ENCODE peak calls at places on chromosome 19, in ten cellular contexts. H is lower lobe of right lung, R is H1, N is AG10803, L is thyroid gland, B is OCI-LY7, Z is AG09309, I is adrenal gland, Y is cardiac muscle cell, F is upper lobe of left lung. O is an unnamed sample.

GRCh38 chr19:30862876-30863275 is 486.4 kb downstream of the TSHZ3 start:
- DNase-seq in H (no peak), R (no peak), N (no peak), L (no peak), B (no peak), Z (no peak), I (no peak), Y (no peak), F (no peak), O (no peak)

GRCh38 chr19:32404213-32404938 is 1.2 kb upstream of the DPY19L3 start:
- DNase-seq in H (no peak), R (no peak), N (no peak), L (no peak), B (no peak), Z (no peak), I (no peak), Y (no peak), F (peak; percentile 55), O (no peak)

GRCh38 chr19:10334340-10335148 is 1.2 kb upstream of the RAVER1 start:
- DNase-seq in H (peak; percentile 96), R (peak; percentile 99), N (peak; percentile 93), L (peak; percentile 98), B (peak; percentile 83), Z (peak; percentile 76), I (peak; percentile 97), Y (peak; percentile 96), F (peak; percentile 98), O (peak; percentile 34)

GRCh38 chr19:45601524-45602522 is at the start of gene GPR4:
- DNase-seq in H (no peak), R (peak; percentile 82), N (no peak), L (no peak), B (no peak), Z (no peak), I (peak; percentile 37), Y (peak; percentile 66), F (peak; percentile 85), O (no peak)

GRCh38 chr19:42250666-42251531 is 4.0 kb downstream of the ERF start:
- DNase-seq in H (peak; percentile 50), R (no peak), N (peak; percentile 56), L (no peak), B (no peak), Z (no peak), I (peak; percentile 73), Y (no peak), F (peak; percentile 86), O (no peak)

GRCh38 chr19:16233836-16234551 is 36.3 kb downstream of the AP1M1 start:
- DNase-seq in H (no peak), R (no peak), N (no peak), L (no peak), B (no peak), Z (no peak), I (no peak), Y (no peak), F (peak; percentile 54), O (no peak)

GRCh38 chr19:51380379-51380778 is 7.4 kb downstream of the LIM2 start:
- DNase-seq in H (no peak), R (no peak), N (no peak), L (no peak), B (no peak), Z (no peak), I (no peak), Y (no peak), F (no peak), O (no peak)

GRCh38 chr19:955803-956746 is 28.1 kb upstream of the WDR18 start:
- DNase-seq in H (no peak), R (no peak), N (no peak), L (no peak), B (no peak), Z (no peak), I (no peak), Y (peak; percentile 17), F (peak; percentile 76), O (no peak)

GRCh38 chr19:31114585-31114984 is 234.7 kb downstream of the TSHZ3 start:
- DNase-seq in H (no peak), R (no peak), N (no peak), L (no peak), B (no peak), Z (no peak), I (no peak), Y (no peak), F (no peak), O (no peak)

DNA sequence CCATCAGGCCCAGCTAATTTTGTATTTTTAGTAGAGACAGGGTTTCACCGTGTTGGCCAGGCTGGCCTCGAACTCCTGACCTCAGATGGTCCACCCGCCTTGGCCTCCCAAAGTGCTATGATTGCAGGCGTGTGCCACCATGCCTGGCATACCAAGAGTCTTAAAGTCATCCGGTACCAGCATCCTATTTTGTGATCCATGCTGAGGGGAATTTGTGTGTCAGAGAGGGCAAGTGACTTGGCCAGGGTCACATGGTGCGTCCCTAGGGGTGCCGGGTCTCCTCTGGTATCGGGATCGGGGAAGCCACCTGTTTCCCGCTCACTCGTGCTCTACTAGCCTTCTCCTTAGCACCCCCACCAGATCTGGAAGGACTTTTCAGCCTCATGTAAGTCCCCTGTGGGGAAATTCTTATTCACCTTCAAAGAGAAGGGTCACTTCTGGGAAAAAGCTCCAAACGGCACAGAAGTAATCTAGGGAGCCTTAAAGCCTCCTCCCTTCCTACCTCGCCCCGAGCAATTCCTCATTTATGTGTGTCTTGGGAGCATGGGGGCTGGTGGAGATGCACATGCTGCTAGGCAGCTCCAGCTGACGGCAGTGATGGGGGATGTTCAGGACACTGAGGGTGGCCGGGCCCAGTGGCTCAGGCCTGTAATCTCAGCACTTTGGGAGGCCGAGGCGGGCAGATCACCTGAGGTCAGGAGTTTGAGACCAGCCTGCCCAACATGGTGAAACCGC is 6.1 kb upstream of the ANKLE1 start:
- DNase-seq in H (no peak), R (no peak), N (no peak), L (no peak), B (no peak), Z (no peak), I (no peak), Y (no peak), F (no peak), O (no peak)
- H3K4me3 ChIP-seq in H (no peak overlapping the region), R (no peak overlapping the region), N (no peak overlapping the region), L (no peak overlapping the region), B (no peak overlapping the region), Z (no peak overlapping the region), I (no peak overlapping the region), Y (no peak overlapping the region), F (no peak overlapping the region), O (no peak overlapping the region)

DNA sequence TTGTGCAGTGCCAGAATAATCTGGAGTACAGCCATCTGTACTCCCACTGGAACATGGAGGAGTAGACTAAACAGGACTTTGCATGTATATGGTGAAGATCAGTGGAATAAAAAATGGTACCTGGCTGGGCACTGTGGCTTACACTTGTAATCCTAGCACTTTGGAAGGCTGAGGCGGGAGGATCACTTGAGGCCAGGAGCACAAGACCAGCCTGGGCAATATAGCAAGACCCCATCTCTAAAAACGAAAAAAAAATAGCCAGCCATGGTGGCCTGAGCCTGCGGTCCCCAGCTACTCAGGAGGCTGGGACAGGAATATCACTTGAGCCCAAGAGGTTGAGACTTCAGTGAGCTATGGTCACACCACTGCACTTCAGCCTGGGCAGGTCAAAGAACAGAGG is 20.0 kb downstream of the UBA2 start:
- DNase-seq in H (no peak), R (no peak), N (no peak), L (no peak), B (no peak), Z (no peak), I (no peak), Y (no peak), F (no peak), O (no peak)
- H3K4me3 ChIP-seq in H (no peak overlapping the region), R (no peak overlapping the region), N (no peak overlapping the region), L (no peak overlapping the region), B (no peak overlapping the region), Z (no peak overlapping the region), I (no peak overlapping the region), Y (no peak overlapping the region), F (no peak overlapping the region), O (no peak overlapping the region)

DNA sequence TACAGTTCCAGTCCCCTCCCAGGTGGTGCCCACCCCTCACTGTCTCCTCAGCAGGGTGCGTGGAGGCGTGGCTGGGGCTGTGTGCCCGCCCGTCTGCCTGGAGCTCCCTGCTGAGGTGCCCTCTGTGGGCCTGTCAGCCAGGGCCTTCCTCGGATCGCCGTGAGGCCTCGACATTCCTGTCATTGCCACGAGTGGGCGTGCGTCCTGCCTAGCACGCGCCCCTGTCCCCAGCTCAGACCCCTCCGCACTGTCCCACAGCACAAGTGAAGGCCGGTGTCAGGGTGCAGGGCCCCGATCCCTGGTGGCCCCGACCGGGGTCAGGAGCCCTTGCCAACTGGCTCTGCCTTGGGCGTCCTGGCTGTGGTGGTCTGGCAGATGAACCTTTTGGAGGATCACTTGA is 32.2 kb downstream of the DOT1L start:
- DNase-seq in H (no peak), R (no peak), N (no peak), L (no peak), B (no peak), Z (no peak), I (no peak), Y (no peak), F (peak; percentile 74), O (no peak)
- H3K4me3 ChIP-seq in H (no peak overlapping the region), R (no peak overlapping the region), N (no peak overlapping the region), L (no peak overlapping the region), B (no peak overlapping the region), Z (no peak overlapping the region), I (no peak overlapping the region), Y (no peak overlapping the region), F (no peak overlapping the region), O (no peak overlapping the region)

GRCh38 chr19:49489601-49490167 is 2.3 kb downstream of the RPL13A start:
- DNase-seq in H (no peak), R (no peak), N (no peak), L (no peak), B (peak; percentile 78), Z (no peak), I (peak; percentile 56), Y (no peak), F (no peak), O (no peak)
- H3K4me3 ChIP-seq in H (peak overlapping the region; percentile 99), R (peak overlapping the region; percentile 96), N (peak overlapping the region; percentile 100), L (peak overlapping the region; percentile 85), B (peak overlapping the region; percentile 95), Z (peak overlapping the region; percentile 68), I (no peak overlapping the region), Y (peak overlapping the region; percentile 83), F (peak overlapping the region; percentile 92), O (peak overlapping the region; percentile 100)

DNA sequence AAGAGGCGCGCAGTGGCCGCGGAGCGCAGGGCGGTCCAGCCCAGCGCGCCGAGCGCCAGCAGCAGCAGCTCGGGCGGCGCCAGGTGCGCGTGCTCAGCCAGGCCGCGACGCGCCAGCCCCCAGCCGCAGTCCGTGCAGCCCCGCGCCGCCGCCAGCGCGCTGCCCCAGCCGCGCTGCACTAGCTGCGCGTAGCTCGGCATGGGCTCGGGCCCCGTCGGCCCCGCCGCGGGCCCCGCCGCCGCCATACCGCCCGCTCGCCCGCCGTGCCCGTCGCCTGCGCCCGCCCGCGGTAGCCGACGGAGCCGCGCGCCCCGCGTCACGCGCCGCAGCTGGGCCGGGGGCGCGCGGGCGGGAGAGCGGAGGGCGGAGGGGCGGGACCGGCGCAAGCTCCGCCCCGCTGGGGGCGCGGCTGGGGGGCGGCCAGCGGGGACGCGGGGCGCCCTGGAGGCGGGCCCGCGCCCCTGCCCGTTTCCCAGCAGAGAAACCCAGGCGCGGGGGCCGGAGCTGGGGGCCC is at the start of gene CERS1:
- DNase-seq in H (no peak), R (peak; percentile 75), N (no peak), L (no peak), B (no peak), Z (no peak), I (no peak), Y (peak; percentile 80), F (no peak), O (no peak)
- H3K4me3 ChIP-seq in H (peak within 1 kb of the TSS; percentile 37), R (peak within 1 kb of the TSS; percentile 79), N (peak within 1 kb of the TSS; percentile 36), L (peak within 1 kb of the TSS; percentile 19), B (no peak within 1 kb of the TSS), Z (peak within 1 kb of the TSS; percentile 51), I (no peak within 1 kb of the TSS), Y (peak within 1 kb of the TSS; percentile 84), F (peak within 1 kb of the TSS; percentile 36), O (peak within 1 kb of the TSS; percentile 48)

O was measured in Jurkat, Clone E6-1.